ENCODE peak calls at places on chromosomes 16 and 17, in seven cellular contexts. U is K562, G is HCT116, H is GM12878, K is SK-N-SH, F is H1, Y is HepG2. X is an unnamed sample.

GRCh38 chr16:64782484-64782883 is 339.4 kb downstream of the CDH11 start:
- DNase-seq in G (no peak), U (no peak), H (no peak), Y (no peak), K (no peak), F (no peak), X (no peak)

GRCh38 chr16:48511071-48511540 is 98.9 kb downstream of the N4BP1 start:
- DNase-seq in U (no peak), H (no peak), F (no peak), G (no peak), Y (no peak), K (no peak), X (no peak)

GRCh38 chr16:5634781-5635180 is 537.2 kb upstream of the EEF2KMT start:
- DNase-seq in Y (no peak), G (no peak), H (no peak), K (no peak), U (peak), F (no peak), X (no peak)

GRCh38 chr16:15754821-15755534 is 101.8 kb downstream of the MYH11 start:
- DNase-seq in U (no peak), G (no peak), Y (no peak), K (no peak), H (no peak), F (no peak), X (no peak)

GRCh38 chr17:75268931-75269330 is 2.1 kb downstream of the MIF4GD start:
- DNase-seq in Y (no peak), H (no peak), K (peak), U (no peak), F (no peak), G (no peak), X (peak)

GRCh38 chr16:47565454-47565853 is 104.3 kb downstream of the PHKB start:
- DNase-seq in H (no peak), Y (no peak), G (no peak), U (peak), K (no peak), F (no peak), X (no peak)

GRCh38 chr16:74724820-74725549 is 24.3 kb upstream of the MLKL start:
- DNase-seq in G (no peak), U (no peak), Y (no peak), F (no peak), K (no peak), H (no peak), X (no peak)

GRCh38 chr16:31452631-31453106 is 6.6 kb upstream of the ARMC5 start:
- DNase-seq in H (no peak), Y (no peak), G (no peak), F (no peak), K (no peak), U (peak), X (no peak)

GRCh38 chr17:40460585-40460975 is 17.3 kb downstream of the IGFBP4 start:
- DNase-seq in U (no peak), H (no peak), F (no peak), Y (no peak), G (no peak), K (peak), X (no peak)

GRCh38 chr17:13835151-13835550 is 233.4 kb upstream of the HS3ST3A1 start:
- DNase-seq in H (no peak), Y (no peak), F (no peak), K (no peak), G (no peak), U (no peak), X (no peak)

GRCh38 chr17:75771334-75772281 is 6.6 kb upstream of the GALK1 start:
- DNase-seq in H (no peak), G (no peak), F (no peak), Y (peak), K (no peak), U (no peak), X (peak)

GRCh38 chr17:46140645-46141197 is 52.5 kb downstream of the KANSL1 start:
- DNase-seq in F (no peak), G (no peak), H (no peak), Y (no peak), U (no peak), K (no peak), X (no peak)
- TF ChIP-seq JUND in F (no peak), G (no peak), H (no peak), Y (no peak), U (no peak), K (no peak), X (no peak)

DNA sequence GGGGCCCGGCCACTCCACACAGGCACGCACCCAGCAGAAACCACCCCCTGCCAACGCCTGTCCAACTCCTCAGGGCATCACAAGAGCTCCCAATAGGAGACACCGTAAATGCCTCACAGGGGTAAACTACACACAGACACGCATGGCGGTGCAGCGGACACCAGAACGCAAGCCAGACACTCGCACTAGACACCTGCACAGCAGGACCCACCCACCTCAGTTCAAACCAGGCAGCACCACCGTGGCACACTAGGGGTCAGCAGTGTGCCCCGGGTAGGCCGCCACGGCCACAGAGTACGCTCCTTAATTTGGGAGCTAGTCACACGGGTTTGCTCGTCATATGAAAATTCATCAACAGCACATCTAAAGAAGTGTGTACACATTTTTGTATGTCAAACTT is 3.4 kb downstream of the SLC38A10 start:
- DNase-seq in H (no peak), U (peak), F (peak), Y (peak), G (peak), K (peak), X (peak)
- TF ChIP-seq JUND in H (no peak), U (peak), F (no peak), Y (no peak), G (no peak), K (no peak), X (no peak)

GRCh38 chr17:65324574-65324973 is 187.4 kb downstream of the RGS9 start:
- DNase-seq in U (no peak), F (no peak), H (no peak), G (no peak), Y (no peak), K (no peak), X (no peak)

GRCh38 chr17:65320856-65321255 is 183.7 kb downstream of the RGS9 start:
- DNase-seq in K (no peak), Y (no peak), G (no peak), F (no peak), U (no peak), H (no peak), X (no peak)

GRCh38 chr17:65323055-65323454 is 185.9 kb downstream of the RGS9 start:
- DNase-seq in H (no peak), F (no peak), Y (no peak), K (no peak), U (peak), G (peak), X (no peak)

GRCh38 chr17:65328567-65328966 is 191.4 kb downstream of the RGS9 start:
- DNase-seq in K (no peak), G (no peak), F (no peak), U (no peak), H (no peak), Y (no peak), X (no peak)

GRCh38 chr17:65324977-65325376 is 187.8 kb downstream of the RGS9 start:
- DNase-seq in H (no peak), Y (no peak), F (no peak), U (no peak), K (no peak), G (no peak), X (no peak)
- TF ChIP-seq JUND in H (no peak), Y (no peak), F (no peak), U (no peak), K (no peak), G (no peak), X (no peak)

GRCh38 chr16:19005561-19006445 is 22.1 kb downstream of the TMC7 start:
- DNase-seq in F (peak), U (no peak), Y (peak), H (no peak), G (peak), K (no peak), X (no peak)
- TF ChIP-seq JUND in F (no peak), U (no peak), Y (peak), H (no peak), G (peak), K (no peak), X (no peak)

GRCh38 chr17:38440614-38441397 is 12.5 kb downstream of the ARHGAP23 start:
- DNase-seq in H (no peak), U (no peak), Y (no peak), F (peak), K (no peak), G (no peak), X (no peak)

GRCh38 chr17:38443356-38444026 is 15.2 kb downstream of the ARHGAP23 start:
- DNase-seq in K (no peak), U (no peak), H (peak), F (no peak), G (no peak), Y (no peak), X (no peak)

GRCh38 chr17:38442548-38442947 is 14.3 kb downstream of the ARHGAP23 start:
- DNase-seq in Y (no peak), F (no peak), H (no peak), U (no peak), G (no peak), K (no peak), X (no peak)

GRCh38 chr17:38441429-38442061 is 13.3 kb downstream of the ARHGAP23 start:
- DNase-seq in H (no peak), F (no peak), K (no peak), G (no peak), Y (no peak), U (no peak), X (no peak)

GRCh38 chr17:38444151-38444550 is 15.9 kb downstream of the ARHGAP23 start:
- DNase-seq in Y (peak), F (peak), G (no peak), U (peak), H (no peak), K (peak), X (peak)
- TF ChIP-seq JUND in Y (no peak), F (no peak), G (no peak), U (no peak), H (no peak), K (no peak), X (no peak)

GRCh38 chr16:25838724-25839186 is 147.0 kb downstream of the HS3ST4 start:
- DNase-seq in F (peak), U (peak), H (peak), G (peak), Y (peak), K (peak), X (peak)
- TF ChIP-seq JUND in F (peak), U (no peak), H (no peak), G (no peak), Y (no peak), K (no peak), X (no peak)

GRCh38 chr17:43579570-43580140 is 33.5 kb upstream of the ETV4 start:
- DNase-seq in F (no peak), K (no peak), U (no peak), Y (peak), H (no peak), G (no peak), X (no peak)

GRCh38 chr17:43583332-43583731 is 37.2 kb upstream of the ETV4 start:
- DNase-seq in F (no peak), H (no peak), U (no peak), Y (no peak), K (no peak), G (no peak), X (no peak)

GRCh38 chr17:43582426-43582825 is 36.3 kb upstream of the ETV4 start:
- DNase-seq in H (no peak), F (no peak), U (no peak), G (no peak), K (no peak), Y (no peak), X (no peak)

GRCh38 chr17:43581130-43581529 is 35.0 kb upstream of the ETV4 start:
- DNase-seq in U (no peak), F (no peak), G (no peak), Y (no peak), H (no peak), K (no peak), X (no peak)

DNA sequence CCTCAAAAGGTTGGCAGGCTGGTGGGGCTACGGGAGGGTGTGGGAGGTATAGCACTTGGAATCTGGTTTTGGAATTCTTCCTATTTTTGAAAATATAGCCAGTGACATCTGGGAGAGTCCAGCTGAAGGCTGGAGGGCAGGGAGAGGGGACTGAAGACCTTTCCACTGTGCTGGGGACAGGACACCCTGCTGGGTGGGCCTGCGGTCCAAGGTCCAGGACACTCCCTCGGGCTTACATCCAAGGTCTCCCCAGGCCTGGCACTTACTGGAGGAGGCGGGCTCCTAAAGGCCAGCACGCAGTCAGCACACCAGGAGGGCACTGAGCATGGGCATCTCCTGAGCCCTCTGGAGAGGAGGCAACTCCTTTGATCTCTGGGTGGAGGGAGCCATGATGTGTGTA is 35.4 kb upstream of the ETV4 start:
- DNase-seq in K (no peak), Y (peak), H (no peak), F (no peak), U (no peak), G (no peak), X (no peak)
- TF ChIP-seq JUND in K (no peak), Y (no peak), H (no peak), F (no peak), U (no peak), G (no peak), X (no peak)

GRCh38 chr17:1715803-1716075 is 5.6 kb upstream of the TLCD2 start:
- DNase-seq in F (no peak), G (no peak), K (no peak), H (no peak), Y (no peak), U (no peak), X (no peak)

GRCh38 chr17:1713878-1714487 is 3.8 kb upstream of the TLCD2 start:
- DNase-seq in H (no peak), F (peak), U (peak), Y (peak), G (peak), K (peak), X (peak)

GRCh38 chr17:1714488-1714979 is 4.4 kb upstream of the TLCD2 start:
- DNase-seq in Y (peak), G (peak), K (peak), F (peak), U (peak), H (no peak), X (peak)

GRCh38 chr17:1716076-1716911 is 6.1 kb upstream of the TLCD2 start:
- DNase-seq in Y (peak), U (peak), F (peak), K (peak), G (peak), H (peak), X (peak)

GRCh38 chr17:1714980-1715802 is 5.0 kb upstream of the TLCD2 start:
- DNase-seq in F (peak), Y (peak), H (no peak), U (peak), G (peak), K (peak), X (no peak)
- TF ChIP-seq JUND in F (no peak), Y (no peak), H (no peak), U (peak), G (peak), K (peak), X (no peak)

GRCh38 chr16:90057738-90058173 is 19.4 kb downstream of the PRDM7 start:
- DNase-seq in K (no peak), Y (peak), G (peak), U (peak), F (no peak), H (no peak), X (no peak)
- TF ChIP-seq JUND in K (no peak), Y (no peak), G (peak), U (peak), F (no peak), H (no peak), X (no peak)